ENCODE peak calls at places on chromosomes 12 and 14, in six cellular contexts. P is GM06990, M is astrocyte of the cerebellum, H is left lung, T is tibial artery, Z is thoracic aorta. C is an unnamed sample.

GRCh38 chr12:19130224-19131019 is 889 bp downstream of the PLEKHA5 start:
- DNase-seq in P (no peak), M (no peak), H (peak; percentile 85), T (peak; percentile 29), Z (no peak), C (peak; percentile 64)

GRCh38 chr14:59046746-59047145 is 141.7 kb upstream of the DAAM1 start:
- DNase-seq in P (no peak), M (peak; percentile 66), H (no peak), T (no peak), Z (no peak), C (no peak)

GRCh38 chr14:105107781-105108515 is 42.7 kb upstream of the GPR132 start:
- DNase-seq in P (no peak), M (no peak), H (no peak), T (no peak), Z (no peak), C (peak; percentile 38)

GRCh38 chr12:27970391-27970980 is 2.0 kb downstream of the PTHLH start:
- DNase-seq in P (peak; percentile 26), M (no peak), H (peak; percentile 74), T (peak; percentile 24), Z (no peak), C (no peak)

GRCh38 chr12:131862084-131862441 is 32.4 kb upstream of the ULK1 start:
- DNase-seq in P (no peak), M (no peak), H (no peak), T (no peak), Z (no peak), C (no peak)

GRCh38 chr12:27879708-27880107 is 92.8 kb downstream of the PTHLH start:
- DNase-seq in P (no peak), M (no peak), H (no peak), T (no peak), Z (no peak), C (no peak)

GRCh38 chr14:102594514-102595175 is 2.2 kb downstream of the RCOR1 start:
- DNase-seq in P (peak; percentile 49), M (peak; percentile 37), H (peak; percentile 13), T (peak; percentile 74), Z (peak; percentile 9), C (peak; percentile 77)

GRCh38 chr12:91109148-91109564 is 2.1 kb downstream of the LUM start:
- DNase-seq in P (peak; percentile 6), M (no peak), H (peak; percentile 61), T (peak; percentile 72), Z (no peak), C (no peak)

GRCh38 chr14:96459851-96460250 is 42.3 kb upstream of the PAPOLA start:
- DNase-seq in P (no peak), M (no peak), H (no peak), T (no peak), Z (no peak), C (no peak)

GRCh38 chr12:26493656-26494055 is 298.3 kb downstream of the SSPN start:
- DNase-seq in P (no peak), M (peak; percentile 11), H (no peak), T (no peak), Z (no peak), C (no peak)

GRCh38 chr14:35355981-35356839 is 48.3 kb downstream of the NFKBIA start:
- DNase-seq in P (no peak), M (no peak), H (no peak), T (no peak), Z (no peak), C (no peak)

GRCh38 chr14:62251237-62251636 is 489.0 kb downstream of the SNAPC1 start:
- DNase-seq in P (no peak), M (no peak), H (no peak), T (no peak), Z (no peak), C (no peak)

GRCh38 chr14:33802737-33803136 is 148.1 kb downstream of the EGLN3 start:
- DNase-seq in P (no peak), M (no peak), H (no peak), T (no peak), Z (no peak), C (no peak)

DNA sequence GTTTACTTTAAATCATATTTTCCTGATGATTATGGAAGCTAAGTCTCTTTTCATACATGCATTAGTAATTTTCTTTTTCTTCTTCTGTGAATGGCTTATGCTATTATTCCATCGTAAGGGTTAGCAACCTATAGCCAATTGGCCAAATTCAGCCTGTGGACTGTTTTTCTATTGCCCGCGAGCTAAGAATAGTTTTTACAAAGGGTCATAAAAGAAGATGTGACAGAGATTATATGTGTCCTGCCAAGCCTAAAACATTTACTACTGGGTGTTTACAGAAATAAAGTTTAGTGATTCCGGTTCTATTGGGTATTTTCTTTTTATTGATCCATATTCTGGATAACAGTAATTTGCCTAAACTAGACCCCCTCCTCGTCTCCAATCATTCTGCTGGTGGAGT is 268.8 kb upstream of the DIO3 start:
- DNase-seq in P (no peak), M (no peak), H (no peak), T (no peak), Z (no peak), C (no peak)
- TF ChIP-seq CTCF in P (no peak), M (no peak), H (no peak), T (no peak), Z (no peak), C (no peak)

GRCh38 chr12:15276088-15276698 is 46.1 kb upstream of the PTPRO start:
- DNase-seq in P (no peak), M (no peak), H (no peak), T (no peak), Z (no peak), C (no peak)

GRCh38 chr12:15273896-15274295 is 48.4 kb upstream of the PTPRO start:
- DNase-seq in P (no peak), M (no peak), H (no peak), T (no peak), Z (no peak), C (no peak)

GRCh38 chr12:15268927-15269552 is 47.8 kb upstream of the RERG start:
- DNase-seq in P (peak; percentile 15), M (peak; percentile 58), H (no peak), T (no peak), Z (no peak), C (peak; percentile 69)

GRCh38 chr12:15278816-15279658 is 43.3 kb upstream of the PTPRO start:
- DNase-seq in P (no peak), M (peak; percentile 66), H (peak; percentile 82), T (peak; percentile 83), Z (peak; percentile 79), C (peak; percentile 94)

GRCh38 chr12:15274561-15274967 is 47.7 kb upstream of the PTPRO start:
- DNase-seq in P (no peak), M (no peak), H (no peak), T (no peak), Z (peak; percentile 16), C (peak; percentile 79)
- H3K4me3 ChIP-seq in P (no peak overlapping the region), M (no peak overlapping the region), H (no peak overlapping the region), T (no peak overlapping the region), Z (no peak overlapping the region), C (no peak overlapping the region)

DNA sequence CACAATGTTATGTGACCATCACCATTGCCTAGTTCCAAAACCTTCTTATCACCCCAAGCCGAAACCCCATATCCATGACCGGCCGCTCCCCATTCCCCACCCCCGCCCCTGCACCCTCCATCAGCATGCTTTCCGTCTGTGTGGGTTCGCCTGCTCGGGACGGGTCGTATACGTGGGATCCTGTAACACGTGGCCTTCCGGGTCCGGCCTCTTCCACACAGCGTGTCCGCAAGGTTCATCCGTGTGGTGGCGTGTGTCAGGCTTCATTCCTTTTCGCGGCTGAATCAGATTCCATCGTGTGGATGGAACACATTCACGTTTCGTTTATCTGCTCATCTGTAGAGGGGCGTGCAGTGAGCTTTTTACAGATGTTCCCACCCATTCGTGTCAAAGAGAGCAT is 41.4 kb downstream of the RIMBP2 start:
- DNase-seq in P (no peak), M (no peak), H (no peak), T (no peak), Z (no peak), C (no peak)
- TF ChIP-seq CTCF in P (no peak), M (no peak), H (no peak), T (no peak), Z (no peak), C (no peak)

DNA sequence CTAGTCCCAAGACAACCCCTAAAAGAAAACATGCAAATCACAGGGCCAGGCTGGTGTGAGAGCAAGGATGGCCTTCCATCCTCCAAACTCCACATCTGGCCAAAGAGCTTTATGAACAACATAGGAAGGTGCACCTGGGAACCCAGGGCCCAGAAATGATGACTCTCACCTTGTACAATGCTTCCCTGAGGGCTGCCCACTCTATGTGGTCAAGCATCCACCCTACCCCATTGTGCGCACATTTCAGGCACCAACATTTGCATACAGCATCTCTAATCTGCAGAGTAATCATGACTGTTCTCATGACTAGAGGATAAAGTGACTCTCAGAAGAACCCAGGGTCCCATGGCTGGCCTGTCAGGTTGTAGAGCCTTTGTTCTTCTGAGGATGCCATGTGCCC is 57.2 kb upstream of the NTF3 start:
- DNase-seq in P (no peak), M (no peak), H (no peak), T (no peak), Z (no peak), C (no peak)
- H3K4me3 ChIP-seq in P (no peak overlapping the region), M (no peak overlapping the region), H (no peak overlapping the region), T (no peak overlapping the region), Z (no peak overlapping the region), C (no peak overlapping the region)

GRCh38 chr14:88388741-88389282 is 3.4 kb downstream of the SPATA7 start:
- DNase-seq in P (no peak), M (no peak), H (no peak), T (no peak), Z (no peak), C (no peak)

GRCh38 chr14:88380405-88380804 is 5.1 kb upstream of the SPATA7 start:
- DNase-seq in P (no peak), M (peak; percentile 11), H (no peak), T (no peak), Z (no peak), C (no peak)

GRCh38 chr14:88386395-88386794 is 938 bp downstream of the SPATA7 start:
- DNase-seq in P (peak; percentile 1), M (no peak), H (no peak), T (no peak), Z (no peak), C (no peak)

GRCh38 chr14:88384653-88385205 is 728 bp upstream of the SPATA7 start:
- DNase-seq in P (no peak), M (no peak), H (no peak), T (peak; percentile 25), Z (no peak), C (peak; percentile 67)

GRCh38 chr14:88385212-88386101 is at the start of gene SPATA7:
- DNase-seq in P (peak; percentile 85), M (peak; percentile 70), H (peak; percentile 99), T (peak; percentile 93), Z (peak; percentile 75), C (peak; percentile 64)
- TF ChIP-seq CTCF in P (peak; percentile 9), M (no peak), H (no peak), T (no peak), Z (no peak), C (no peak)

GRCh38 chr14:100083706-100084105 is 18.5 kb downstream of the EVL start:
- DNase-seq in P (no peak), M (no peak), H (no peak), T (no peak), Z (no peak), C (no peak)
- H3K4me3 ChIP-seq in P (no peak overlapping the region), M (no peak overlapping the region), H (no peak overlapping the region), T (no peak overlapping the region), Z (no peak overlapping the region), C (no peak overlapping the region)

C was measured in ascending aorta.